ENCODE peak calls at places on chromosomes 6 and 20, in seven cellular contexts. A is stomach, M is tibial nerve, J is transverse colon, Q is A549, I is K562, O is H1. P is an unnamed sample.

GRCh38 chr6:46419576-46420002 is 71.7 kb downstream of the RCAN2 start:
- DNase-seq in A (peak; percentile 59), M (peak; percentile 93), J (peak; percentile 60), Q (peak; percentile 49), I (peak; percentile 44), O (no peak), P (peak; percentile 50)

GRCh38 chr6:11532097-11532496 is 5.5 kb upstream of the TMEM170B start:
- DNase-seq in A (no peak), M (no peak), J (no peak), Q (no peak), I (no peak), O (no peak), P (no peak)

GRCh38 chr6:96923871-96924493 is 546 bp upstream of the KLHL32 start:
- DNase-seq in A (no peak), M (peak; percentile 7), J (no peak), Q (no peak), I (no peak), O (peak; percentile 38), P (no peak)

GRCh38 chr6:43217351-43217750 is 11.9 kb downstream of the DNPH1 start:
- DNase-seq in A (no peak), M (no peak), J (no peak), Q (no peak), I (no peak), O (no peak), P (no peak)

GRCh38 chr6:7805828-7806227 is 79.9 kb downstream of the BMP6 start:
- DNase-seq in A (no peak), M (no peak), J (no peak), Q (no peak), I (no peak), O (no peak), P (no peak)

GRCh38 chr6:2749972-2750600 is 636 bp downstream of the MYLK4 start:
- DNase-seq in A (peak; percentile 67), M (peak; percentile 80), J (peak; percentile 70), Q (peak; percentile 50), I (peak; percentile 69), O (no peak), P (peak; percentile 57)

GRCh38 chr6:107704377-107705013 is 119.6 kb downstream of the SCML4 start:
- DNase-seq in A (no peak), M (peak; percentile 75), J (no peak), Q (peak; percentile 14), I (peak; percentile 63), O (no peak), P (peak; percentile 51)

GRCh38 chr6:26254666-26255176 is 110.3 kb upstream of the BTN3A2 start:
- DNase-seq in A (no peak), M (no peak), J (no peak), Q (no peak), I (no peak), O (no peak), P (no peak)

GRCh38 chr6:45791600-45792168 is 224.0 kb downstream of the CLIC5 start:
- DNase-seq in A (no peak), M (no peak), J (no peak), Q (no peak), I (no peak), O (no peak), P (no peak)

GRCh38 chr6:33199687-33200233 is 705 bp downstream of the RXRB start:
- DNase-seq in A (peak; percentile 75), M (no peak), J (peak; percentile 86), Q (peak; percentile 81), I (peak; percentile 97), O (peak; percentile 73), P (no peak)

DNA sequence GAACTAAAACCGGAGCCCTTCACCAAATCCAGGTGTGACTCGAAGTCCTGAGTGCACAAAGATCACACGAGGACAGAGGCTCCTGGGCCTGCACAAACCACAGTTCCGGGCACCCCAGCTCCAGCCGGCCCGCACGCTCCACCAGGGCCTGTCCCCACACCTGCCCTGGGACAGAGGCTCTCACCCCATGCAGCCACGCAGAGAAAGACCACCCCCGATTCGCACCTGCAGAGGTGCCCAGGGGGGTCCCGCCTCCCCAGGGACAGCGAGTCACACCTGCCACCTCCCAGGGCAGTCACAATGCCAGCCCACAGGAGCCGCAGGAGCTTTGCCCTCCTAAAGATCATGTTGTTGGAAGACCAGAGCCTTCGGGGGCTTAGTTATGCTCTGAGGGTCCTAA is 25.4 kb upstream of the MRGBP start:
- DNase-seq in A (no peak), M (no peak), J (no peak), Q (no peak), I (no peak), O (no peak), P (no peak)
- H3K4me3 ChIP-seq in A (no peak overlapping the region), M (no peak overlapping the region), J (no peak overlapping the region), Q (no peak overlapping the region), I (no peak overlapping the region), O (no peak overlapping the region), P (no peak overlapping the region)

DNA sequence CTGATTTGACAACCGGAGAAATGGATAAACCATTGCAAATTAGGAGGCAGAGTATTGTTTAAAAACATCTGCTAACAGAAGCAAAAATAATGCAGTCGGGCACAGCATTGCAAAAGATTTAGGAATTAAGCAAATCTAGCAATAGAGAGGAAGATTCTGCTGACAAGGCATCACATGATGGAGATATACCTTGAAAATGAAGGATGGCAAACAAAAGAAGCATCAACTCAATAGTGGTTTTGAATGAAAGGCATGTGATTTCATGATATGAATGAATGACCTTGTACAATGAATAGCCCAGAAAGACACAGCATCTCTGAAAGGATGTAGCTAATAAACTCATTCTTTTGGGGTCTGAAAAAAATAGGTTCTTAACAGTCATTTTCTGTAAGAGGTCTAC is 8.6 kb upstream of the RBM39 start:
- DNase-seq in A (no peak), M (no peak), J (no peak), Q (no peak), I (no peak), O (no peak), P (no peak)
- TF ChIP-seq EP300 in A (no peak), M (no peak), J (no peak), Q (no peak), I (no peak), O (no peak), P (no peak)

DNA sequence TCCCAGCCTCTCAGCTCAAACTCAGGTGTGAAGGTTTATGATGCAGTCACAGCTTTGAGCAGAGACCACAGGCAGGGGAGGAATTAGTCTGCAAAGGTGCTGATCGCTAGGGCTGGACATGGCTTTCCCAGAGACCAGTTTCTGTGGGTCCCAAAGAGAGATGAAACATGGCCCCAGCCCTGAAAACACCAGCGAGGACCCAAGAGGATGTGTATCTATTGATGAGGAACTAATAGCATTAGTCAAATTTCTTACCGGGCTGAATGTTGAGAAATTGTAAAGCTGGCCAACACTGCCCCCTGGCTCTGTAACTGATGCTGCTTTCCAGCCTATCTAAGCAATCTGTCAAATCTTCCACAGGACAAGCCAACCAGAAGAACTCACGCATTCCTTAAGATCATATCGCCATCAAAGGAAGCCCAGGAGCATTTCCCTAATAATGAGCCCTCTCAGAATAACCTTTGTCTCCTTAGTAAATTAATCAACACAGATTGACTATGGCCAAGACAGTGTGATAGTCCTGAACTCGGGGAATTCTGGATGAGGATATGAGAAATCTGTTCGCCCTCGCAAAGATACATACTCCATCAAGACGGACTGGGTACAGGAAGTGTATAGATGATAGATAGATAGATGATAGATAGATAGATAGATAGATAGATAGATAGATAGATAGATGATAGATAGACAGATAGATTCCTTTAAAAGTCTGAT is 7.8 kb upstream of the ACSS1 start:
- DNase-seq in A (peak; percentile 73), M (peak; percentile 75), J (peak; percentile 72), Q (peak; percentile 71), I (peak; percentile 39), O (no peak), P (peak; percentile 69)
- H3K27ac ChIP-seq in A (no peak overlapping the region), M (no peak overlapping the region), J (no peak overlapping the region), Q (no peak overlapping the region), I (no peak overlapping the region), O (no peak overlapping the region), P (no peak overlapping the region)

GRCh38 chr6:167572106-167572505 is 247.2 kb downstream of the TTLL2 start:
- DNase-seq in A (no peak), M (no peak), J (no peak), Q (no peak), I (no peak), O (no peak), P (no peak)
- H3K4me3 ChIP-seq in A (no peak overlapping the region), M (no peak overlapping the region), J (no peak overlapping the region), Q (no peak overlapping the region), I (no peak overlapping the region), O (no peak overlapping the region), P (no peak overlapping the region)

GRCh38 chr20:63697868-63698545 is 1.6 kb downstream of the TNFRSF6B start:
- DNase-seq in A (no peak), M (no peak), J (peak; percentile 7), Q (no peak), I (no peak), O (no peak), P (peak; percentile 18)

GRCh38 chr20:63699466-63700198 is 3.2 kb downstream of the TNFRSF6B start:
- DNase-seq in A (no peak), M (peak; percentile 4), J (no peak), Q (no peak), I (no peak), O (no peak), P (peak; percentile 35)

GRCh38 chr20:63700199-63701050 is 4.0 kb downstream of the TNFRSF6B start:
- DNase-seq in A (no peak), M (no peak), J (no peak), Q (no peak), I (no peak), O (no peak), P (peak; percentile 25)

GRCh38 chr20:63697357-63697867 is 960 bp downstream of the TNFRSF6B start:
- DNase-seq in A (no peak), M (no peak), J (peak; percentile 8), Q (no peak), I (no peak), O (no peak), P (peak; percentile 13)

GRCh38 chr20:63698739-63699465 is 2.5 kb downstream of the TNFRSF6B start:
- DNase-seq in A (no peak), M (peak; percentile 19), J (peak; percentile 35), Q (peak; percentile 83), I (peak; percentile 54), O (no peak), P (peak; percentile 60)
- TF ChIP-seq EP300 in A (peak; percentile 16), M (no peak), J (peak; percentile 63), Q (no peak), I (no peak), O (no peak), P (no peak)

GRCh38 chr6:88611721-88612120 is 351.7 kb downstream of the RNGTT start:
- DNase-seq in A (no peak), M (no peak), J (no peak), Q (no peak), I (no peak), O (no peak), P (no peak)
- H3K27ac ChIP-seq in A (no peak overlapping the region), M (no peak overlapping the region), J (no peak overlapping the region), Q (no peak overlapping the region), I (no peak overlapping the region), O (no peak overlapping the region), P (no peak overlapping the region)

GRCh38 chr20:44644384-44645131 is 6.9 kb downstream of the ADA start:
- DNase-seq in A (no peak), M (no peak), J (no peak), Q (peak; percentile 21), I (no peak), O (no peak), P (no peak)
- H3K4me3 ChIP-seq in A (no peak overlapping the region), M (no peak overlapping the region), J (no peak overlapping the region), Q (no peak overlapping the region), I (no peak overlapping the region), O (no peak overlapping the region), P (no peak overlapping the region)

P was measured in ovary.